ENCODE peak calls at places on chromosomes 16 and 17, in eight cellular contexts. Y is prostate gland, O is A673, Z is IMR-90, B is astrocyte, R is tibial nerve, T is GM12878, A is small intestine. C is an unnamed sample. For H3K4me1, the result is how much of the 10 kb centered on the place peaks cover.

GRCh38 chr17:74513987-74514631 is 17.2 kb downstream of the CD300LB start:
- DNase-seq in A (no peak), O (peak), Y (no peak), Z (peak), T (peak), R (no peak), B (peak), C (peak)

GRCh38 chr16:19131809-19132777 is 18.3 kb downstream of the ITPRIPL2 start:
- DNase-seq in A (no peak), R (no peak), T (no peak), O (no peak), Z (no peak), Y (no peak), B (no peak), C (no peak)

GRCh38 chr16:1262846-1263221 is 7.0 kb downstream of the TPSD1 start:
- DNase-seq in R (no peak), O (no peak), B (no peak), A (no peak), Z (no peak), Y (no peak), T (no peak), C (no peak)

GRCh38 chr17:17358060-17358751 is 55.0 kb downstream of the NT5M start:
- DNase-seq in Z (no peak), Y (no peak), T (no peak), B (no peak), A (no peak), R (no peak), O (no peak), C (no peak)

GRCh38 chr16:79381552-79382042 is 218.9 kb downstream of the MAF start:
- DNase-seq in B (no peak), Y (no peak), O (no peak), Z (no peak), A (no peak), R (no peak), T (no peak), C (peak)

GRCh38 chr17:37512442-37513070 is 22.9 kb downstream of the DUSP14 start:
- DNase-seq in B (no peak), R (no peak), Z (no peak), Y (no peak), A (no peak), O (no peak), T (no peak), C (no peak)

GRCh38 chr16:15849209-15849981 is 7.4 kb downstream of the MYH11 start:
- DNase-seq in O (no peak), Y (no peak), T (no peak), B (no peak), A (no peak), Z (no peak), R (no peak), C (no peak)

GRCh38 chr16:66205287-66206167 is 161.0 kb upstream of the CDH5 start:
- DNase-seq in A (no peak), Z (peak), O (peak), B (no peak), T (no peak), Y (no peak), R (no peak), C (peak)

GRCh38 chr17:66091440-66092080 is 100.4 kb downstream of the CEP112 start:
- DNase-seq in A (peak), O (no peak), Y (no peak), Z (no peak), T (no peak), B (no peak), R (no peak), C (no peak)

GRCh38 chr17:48998557-48999440 is 1.6 kb downstream of the IGF2BP1 start:
- DNase-seq in Z (peak), R (no peak), T (no peak), B (no peak), A (no peak), Y (no peak), O (peak), C (peak)

GRCh38 chr17:45228985-45229517 is 7.4 kb downstream of the FMNL1 start:
- DNase-seq in Z (peak), O (peak), T (peak), R (peak), A (peak), Y (no peak), B (peak), C (peak)

GRCh38 chr16:88650749-88651275 is at the start of gene CYBA:
- DNase-seq in T (peak), R (peak), Z (peak), A (peak), B (no peak), Y (peak), O (peak), C (peak)

GRCh38 chr16:4386452-4386813 is 14.8 kb downstream of the VASN start:
- DNase-seq in A (no peak), B (no peak), Y (no peak), T (no peak), O (peak), Z (no peak), R (no peak), C (no peak)

GRCh38 chr16:31127182-31127581 is 8.3 kb downstream of the PRSS8 start:
- DNase-seq in B (no peak), O (no peak), R (no peak), Z (no peak), T (no peak), A (no peak), Y (no peak), C (no peak)

GRCh38 chr17:63996430-63997182 is 1.5 kb upstream of the PRR29 start:
- DNase-seq in R (no peak), B (no peak), O (no peak), T (no peak), Z (no peak), A (no peak), Y (no peak), C (no peak)

GRCh38 chr17:63997341-63998048 is 656 bp upstream of the PRR29 start:
- DNase-seq in Z (no peak), R (no peak), Y (no peak), B (no peak), O (no peak), A (no peak), T (no peak), C (no peak)

GRCh38 chr17:63993368-63993990 is 4.7 kb upstream of the PRR29 start:
- DNase-seq in R (no peak), O (no peak), Y (no peak), T (no peak), A (no peak), B (no peak), Z (no peak), C (no peak)

GRCh38 chr17:63998050-63998720 is at the start of gene PRR29:
- DNase-seq in A (peak), T (no peak), R (no peak), O (peak), Z (peak), B (no peak), Y (peak), C (peak)

GRCh38 chr17:63995626-63996025 is 2.5 kb upstream of the PRR29 start:
- DNase-seq in B (no peak), O (no peak), Z (no peak), A (no peak), Y (no peak), T (no peak), R (no peak), C (no peak)
- H3K4me3 ChIP-seq in B (no peak), O (no peak), Z (no peak), A (no peak), Y (no peak), T (no peak), R (no peak), C (no peak)

GRCh38 chr16:49594706-49595534 is 221.3 kb downstream of the C16orf78 start:
- DNase-seq in A (no peak), O (no peak), Z (no peak), T (no peak), B (no peak), R (no peak), Y (no peak), C (no peak)

GRCh38 chr16:49596119-49596518 is 222.5 kb downstream of the C16orf78 start:
- DNase-seq in B (peak), Z (peak), R (no peak), Y (no peak), O (peak), T (no peak), A (no peak), C (peak)

GRCh38 chr16:49592507-49593422 is 219.2 kb downstream of the C16orf78 start:
- DNase-seq in A (peak), R (no peak), T (no peak), Y (no peak), B (peak), Z (peak), O (peak), C (peak)

GRCh38 chr16:49590166-49590871 is 216.7 kb downstream of the C16orf78 start:
- DNase-seq in B (no peak), Z (no peak), T (no peak), A (no peak), O (no peak), Y (no peak), R (no peak), C (no peak)

GRCh38 chr16:49593423-49594040 is 219.9 kb downstream of the C16orf78 start:
- DNase-seq in R (no peak), Y (no peak), Z (no peak), T (no peak), A (no peak), O (peak), B (no peak), C (no peak)
- H3K4me1 ChIP-seq in R (under half), Y (under half), Z (under half), T (half or more), A (under half), O (under half), B (under half), C (under half)

DNA sequence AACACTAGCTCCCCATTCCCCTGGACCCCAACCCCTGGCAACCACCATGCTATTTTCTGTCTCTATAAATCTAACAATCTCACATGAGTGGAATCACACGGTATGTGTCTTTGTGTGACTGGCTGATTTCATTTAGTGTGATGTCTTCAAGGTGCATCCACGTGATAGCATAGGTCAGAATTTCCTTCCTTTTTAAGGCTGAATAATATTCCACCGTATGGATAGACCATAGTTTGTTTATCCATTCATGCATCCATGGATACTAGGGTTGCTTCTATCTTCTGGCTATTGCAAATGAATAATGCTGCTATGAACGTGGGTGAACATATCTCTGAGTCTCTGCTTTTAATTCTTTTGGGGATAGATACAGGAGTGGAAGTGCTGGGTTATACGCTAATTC is 43.9 kb downstream of the TMEM235 start:
- DNase-seq in Z (no peak), O (no peak), R (no peak), T (no peak), A (no peak), Y (no peak), B (no peak), C (no peak)
- H3K4me3 ChIP-seq in Z (no peak), O (no peak), R (no peak), T (no peak), A (no peak), Y (no peak), B (no peak), C (no peak)

GRCh38 chr17:57984936-57985674 is 2.9 kb downstream of the VEZF1 start:
- DNase-seq in T (no peak), A (no peak), R (no peak), Z (no peak), Y (no peak), B (no peak), O (no peak), C (no peak)
- H3K4me1 ChIP-seq in T (under half), A (under half), R (half or more), Z (under half), Y (under half), B (under half), O (under half), C (under half)

GRCh38 chr17:488993-489757 is 136.6 kb upstream of the RPH3AL start:
- DNase-seq in A (no peak), T (no peak), Y (no peak), O (peak), Z (peak), B (peak), R (no peak), C (peak)

GRCh38 chr17:489758-490329 is 137.2 kb upstream of the RPH3AL start:
- DNase-seq in T (no peak), O (peak), B (peak), R (no peak), Z (peak), A (peak), Y (no peak), C (peak)

GRCh38 chr17:493666-494065 is 141.1 kb upstream of the RPH3AL start:
- DNase-seq in Y (no peak), Z (no peak), B (no peak), O (no peak), T (no peak), R (no peak), A (no peak), C (no peak)

GRCh38 chr17:492015-492399 is 139.4 kb upstream of the RPH3AL start:
- DNase-seq in R (no peak), Z (no peak), T (no peak), Y (no peak), B (no peak), A (no peak), O (no peak), C (no peak)

DNA sequence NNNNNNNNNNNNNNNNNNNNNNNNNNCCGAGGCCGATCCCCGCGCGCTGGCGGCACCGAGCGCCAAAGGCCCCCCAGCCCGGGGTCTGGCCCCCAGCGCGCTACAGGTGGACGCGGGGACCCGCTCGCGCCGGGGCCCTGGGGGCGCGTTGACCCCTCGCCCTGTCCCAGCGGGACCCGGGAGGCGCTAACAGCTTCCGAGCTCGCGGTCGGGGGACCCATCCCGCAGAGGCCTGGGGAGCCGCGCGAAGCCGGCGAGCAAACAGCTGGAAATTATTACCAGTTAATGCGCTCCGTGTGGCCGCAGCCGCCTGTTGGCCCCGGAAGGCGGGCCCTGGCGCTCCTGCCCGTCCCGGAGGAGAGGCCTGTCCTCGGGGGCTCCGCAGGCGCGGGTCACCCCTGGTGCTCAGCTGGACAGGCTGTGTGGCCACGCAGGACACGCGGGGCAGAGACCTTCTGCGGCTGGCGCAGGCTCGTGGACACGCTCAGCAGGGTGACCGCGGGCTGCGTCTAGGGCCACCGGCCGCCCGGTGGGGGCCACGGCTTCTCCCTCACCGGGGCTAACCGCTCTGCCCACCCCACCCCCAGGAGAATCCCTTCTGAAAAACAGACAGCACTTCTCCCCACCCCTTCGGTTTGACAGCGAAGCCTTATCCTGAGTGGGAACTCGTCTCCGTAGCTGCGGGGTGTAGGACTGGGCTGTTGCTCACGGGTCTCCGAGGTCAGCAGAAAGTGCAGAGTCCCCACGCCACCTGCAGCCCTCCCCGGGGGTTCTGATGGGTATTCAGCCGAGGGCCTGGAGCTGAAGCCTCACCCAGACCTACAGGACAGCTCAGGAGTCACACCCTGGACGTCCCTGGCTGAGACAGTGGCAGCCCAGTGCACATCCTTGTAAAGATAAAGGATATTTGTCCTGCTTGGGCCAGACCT is 138.7 kb upstream of the RPH3AL start:
- DNase-seq in A (peak), O (peak), Y (peak), B (peak), Z (peak), T (no peak), R (no peak), C (peak)
- H3K4me3 ChIP-seq in A (peak), O (peak), Y (peak), B (peak), Z (peak), T (peak), R (peak), C (peak)